ENCODE peak calls at places on chromosomes 11 and 22, in five cellular contexts. One of them, this sample, is unnamed. For H3K4me1, the result is how much of the 10 kb centered on the place peaks cover.

GRCh38 chr11:63608353-63609345 is 5.6 kb downstream of the PLAAT3 start:
- DNase-seq in breast epithelium: no peak
- DNase-seq in body of pancreas: no peak
- DNase-seq in IMR-90: peak
- DNase-seq in transverse colon: no peak
- DNase-seq in this sample: no peak

GRCh38 chr11:118095493-118095892 is 8.7 kb upstream of the SMIM35 start:
- DNase-seq in breast epithelium: no peak
- DNase-seq in body of pancreas: no peak
- DNase-seq in IMR-90: no peak
- DNase-seq in transverse colon: no peak
- DNase-seq in this sample: no peak

GRCh38 chr11:81219661-81220060 is 1514.0 kb downstream of the FAM181B start:
- DNase-seq in breast epithelium: no peak
- DNase-seq in body of pancreas: no peak
- DNase-seq in IMR-90: no peak
- DNase-seq in transverse colon: no peak
- DNase-seq in this sample: no peak

GRCh38 chr22:27372969-27373670 is 428.4 kb downstream of the MN1 start:
- DNase-seq in breast epithelium: no peak
- DNase-seq in body of pancreas: peak
- DNase-seq in IMR-90: no peak
- DNase-seq in transverse colon: peak
- DNase-seq in this sample: no peak

GRCh38 chr11:76885390-76886097 is 24.8 kb downstream of the ACER3 start:
- DNase-seq in breast epithelium: no peak
- DNase-seq in body of pancreas: no peak
- DNase-seq in IMR-90: peak
- DNase-seq in transverse colon: no peak
- DNase-seq in this sample: no peak

GRCh38 chr11:17603056-17603825 is 56.2 kb downstream of the OTOG start:
- DNase-seq in breast epithelium: no peak
- DNase-seq in body of pancreas: no peak
- DNase-seq in IMR-90: no peak
- DNase-seq in transverse colon: no peak
- DNase-seq in this sample: no peak

GRCh38 chr22:26513852-26514251 is 1.6 kb upstream of the TFIP11 start:
- DNase-seq in breast epithelium: no peak
- DNase-seq in body of pancreas: no peak
- DNase-seq in IMR-90: no peak
- DNase-seq in transverse colon: no peak
- DNase-seq in this sample: no peak

GRCh38 chr22:43228330-43228729 is 41.4 kb upstream of the TTLL12 start:
- DNase-seq in breast epithelium: no peak
- DNase-seq in body of pancreas: no peak
- DNase-seq in IMR-90: peak
- DNase-seq in transverse colon: peak
- DNase-seq in this sample: no peak

GRCh38 chr22:45787770-45788169 is 116.1 kb downstream of the ATXN10 start:
- DNase-seq in breast epithelium: no peak
- DNase-seq in body of pancreas: no peak
- DNase-seq in IMR-90: peak
- DNase-seq in transverse colon: no peak
- DNase-seq in this sample: no peak

GRCh38 chr11:76073716-76074115 is 132.6 kb downstream of the WNT11 start:
- DNase-seq in breast epithelium: no peak
- DNase-seq in body of pancreas: no peak
- DNase-seq in IMR-90: peak
- DNase-seq in transverse colon: no peak
- DNase-seq in this sample: no peak

GRCh38 chr11:1880746-1881441 is 10.8 kb downstream of the PRR33 start:
- DNase-seq in breast epithelium: no peak
- DNase-seq in body of pancreas: no peak
- DNase-seq in IMR-90: no peak
- DNase-seq in transverse colon: no peak
- DNase-seq in this sample: no peak

GRCh38 chr22:35996596-35996995 is 32.0 kb downstream of the RBFOX2 start:
- DNase-seq in breast epithelium: no peak
- DNase-seq in body of pancreas: no peak
- DNase-seq in IMR-90: no peak
- DNase-seq in transverse colon: no peak
- DNase-seq in this sample: no peak

GRCh38 chr22:27331526-27332281 is 469.9 kb downstream of the MN1 start:
- DNase-seq in breast epithelium: no peak
- DNase-seq in body of pancreas: peak
- DNase-seq in IMR-90: peak
- DNase-seq in transverse colon: peak
- DNase-seq in this sample: no peak

GRCh38 chr22:31206896-31207687 is 5.0 kb upstream of the LIMK2 start:
- DNase-seq in breast epithelium: peak
- DNase-seq in body of pancreas: no peak
- DNase-seq in IMR-90: no peak
- DNase-seq in transverse colon: peak
- DNase-seq in this sample: peak

GRCh38 chr11:119599864-119600593 is 129.0 kb downstream of the NECTIN1 start:
- DNase-seq in breast epithelium: no peak
- DNase-seq in body of pancreas: no peak
- DNase-seq in IMR-90: peak
- DNase-seq in transverse colon: no peak
- DNase-seq in this sample: no peak

GRCh38 chr22:24315367-24315781 is 44.7 kb downstream of the SPECC1L start:
- DNase-seq in breast epithelium: no peak
- DNase-seq in body of pancreas: no peak
- DNase-seq in IMR-90: peak
- DNase-seq in transverse colon: no peak
- DNase-seq in this sample: no peak

GRCh38 chr11:19122966-19123615 is 6.1 kb downstream of the ZDHHC13 start:
- DNase-seq in breast epithelium: no peak
- DNase-seq in body of pancreas: no peak
- DNase-seq in IMR-90: no peak
- DNase-seq in transverse colon: no peak
- DNase-seq in this sample: no peak

GRCh38 chr11:132866783-132867545 is 665.3 kb downstream of the OPCML start:
- DNase-seq in breast epithelium: no peak
- DNase-seq in body of pancreas: no peak
- DNase-seq in IMR-90: peak
- DNase-seq in transverse colon: no peak
- DNase-seq in this sample: no peak

GRCh38 chr11:119403021-119403420 is 20.0 kb downstream of the THY1 start:
- DNase-seq in breast epithelium: no peak
- DNase-seq in body of pancreas: no peak
- DNase-seq in IMR-90: peak
- DNase-seq in transverse colon: no peak
- DNase-seq in this sample: no peak

GRCh38 chr11:102831128-102831708 is 12.2 kb downstream of the MMP3 start:
- DNase-seq in breast epithelium: peak
- DNase-seq in body of pancreas: peak
- DNase-seq in IMR-90: peak
- DNase-seq in transverse colon: peak
- DNase-seq in this sample: peak

GRCh38 chr11:78860720-78861422 is 286.2 kb upstream of the NARS2 start:
- DNase-seq in breast epithelium: no peak
- DNase-seq in body of pancreas: no peak
- DNase-seq in IMR-90: peak
- DNase-seq in transverse colon: no peak
- DNase-seq in this sample: no peak

GRCh38 chr11:38680166-38680565 is 2082.1 kb upstream of the RAG2 start:
- DNase-seq in breast epithelium: no peak
- DNase-seq in body of pancreas: no peak
- DNase-seq in IMR-90: no peak
- DNase-seq in transverse colon: no peak
- DNase-seq in this sample: no peak

GRCh38 chr11:12537778-12538401 is 136.3 kb upstream of the TEAD1 start:
- DNase-seq in breast epithelium: no peak
- DNase-seq in body of pancreas: no peak
- DNase-seq in IMR-90: peak
- DNase-seq in transverse colon: no peak
- DNase-seq in this sample: peak

GRCh38 chr11:95897731-95898130 is 26.2 kb downstream of the MTMR2 start:
- DNase-seq in breast epithelium: no peak
- DNase-seq in body of pancreas: no peak
- DNase-seq in IMR-90: peak
- DNase-seq in transverse colon: no peak
- DNase-seq in this sample: no peak

GRCh38 chr11:65019824-65020223 is 5.9 kb downstream of the ARL2 start:
- DNase-seq in breast epithelium: no peak
- DNase-seq in body of pancreas: no peak
- DNase-seq in IMR-90: no peak
- DNase-seq in transverse colon: no peak
- DNase-seq in this sample: no peak

GRCh38 chr22:32698926-32699619 is 102.4 kb upstream of the TIMP3 start:
- DNase-seq in breast epithelium: no peak
- DNase-seq in body of pancreas: no peak
- DNase-seq in IMR-90: no peak
- DNase-seq in transverse colon: peak
- DNase-seq in this sample: no peak

GRCh38 chr22:36304429-36304828 is 51.5 kb downstream of the APOL1 start:
- DNase-seq in breast epithelium: no peak
- DNase-seq in body of pancreas: no peak
- DNase-seq in IMR-90: peak
- DNase-seq in transverse colon: no peak
- DNase-seq in this sample: no peak

GRCh38 chr11:76288166-76288978 is 82.1 kb upstream of the WNT11 start:
- DNase-seq in breast epithelium: no peak
- DNase-seq in body of pancreas: no peak
- DNase-seq in IMR-90: no peak
- DNase-seq in transverse colon: no peak
- DNase-seq in this sample: no peak

GRCh38 chr11:134047586-134047999 is 21.3 kb upstream of the JAM3 start:
- DNase-seq in breast epithelium: no peak
- DNase-seq in body of pancreas: no peak
- DNase-seq in IMR-90: peak
- DNase-seq in transverse colon: peak
- DNase-seq in this sample: peak

GRCh38 chr11:36399236-36399635 is 103.1 kb downstream of the PRR5L start:
- DNase-seq in breast epithelium: no peak
- DNase-seq in body of pancreas: no peak
- DNase-seq in IMR-90: no peak
- DNase-seq in transverse colon: no peak
- DNase-seq in this sample: no peak

GRCh38 chr11:14305649-14306048 is 53.3 kb downstream of the RRAS2 start:
- DNase-seq in breast epithelium: no peak
- DNase-seq in body of pancreas: no peak
- DNase-seq in IMR-90: no peak
- DNase-seq in transverse colon: no peak
- DNase-seq in this sample: no peak

GRCh38 chr11:49208006-49208721 is at the start of gene FOLH1:
- DNase-seq in breast epithelium: no peak
- DNase-seq in body of pancreas: peak
- DNase-seq in IMR-90: no peak
- DNase-seq in transverse colon: no peak
- DNase-seq in this sample: no peak
- TF ChIP-seq POLR2A in breast epithelium: no peak
- TF ChIP-seq POLR2A in body of pancreas: no peak
- TF ChIP-seq POLR2A in IMR-90: no peak
- TF ChIP-seq POLR2A in transverse colon: no peak
- TF ChIP-seq POLR2A in this sample: no peak

DNA sequence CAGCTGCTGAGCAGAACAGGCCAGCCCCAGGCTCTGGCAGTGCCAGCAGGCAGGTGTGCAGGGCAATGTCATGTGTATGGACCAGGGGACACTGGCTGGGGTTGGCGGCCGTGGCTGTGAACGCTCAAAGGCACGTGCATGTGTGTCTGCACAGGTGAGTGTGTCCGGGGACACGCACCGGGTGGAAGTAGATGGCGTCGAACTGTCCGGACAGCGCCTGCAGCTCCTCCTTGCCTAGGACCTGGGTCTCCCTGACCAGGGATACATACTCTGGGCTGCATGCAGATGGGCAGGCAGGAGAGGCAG is 863 bp downstream of the HDAC10 start:
- DNase-seq in breast epithelium: no peak
- DNase-seq in body of pancreas: no peak
- DNase-seq in IMR-90: no peak
- DNase-seq in transverse colon: no peak
- DNase-seq in this sample: no peak
- H3K4me1 ChIP-seq in breast epithelium: under half
- H3K4me1 ChIP-seq in body of pancreas: under half
- H3K4me1 ChIP-seq in IMR-90: under half
- H3K4me1 ChIP-seq in transverse colon: under half
- H3K4me1 ChIP-seq in this sample: under half

DNA sequence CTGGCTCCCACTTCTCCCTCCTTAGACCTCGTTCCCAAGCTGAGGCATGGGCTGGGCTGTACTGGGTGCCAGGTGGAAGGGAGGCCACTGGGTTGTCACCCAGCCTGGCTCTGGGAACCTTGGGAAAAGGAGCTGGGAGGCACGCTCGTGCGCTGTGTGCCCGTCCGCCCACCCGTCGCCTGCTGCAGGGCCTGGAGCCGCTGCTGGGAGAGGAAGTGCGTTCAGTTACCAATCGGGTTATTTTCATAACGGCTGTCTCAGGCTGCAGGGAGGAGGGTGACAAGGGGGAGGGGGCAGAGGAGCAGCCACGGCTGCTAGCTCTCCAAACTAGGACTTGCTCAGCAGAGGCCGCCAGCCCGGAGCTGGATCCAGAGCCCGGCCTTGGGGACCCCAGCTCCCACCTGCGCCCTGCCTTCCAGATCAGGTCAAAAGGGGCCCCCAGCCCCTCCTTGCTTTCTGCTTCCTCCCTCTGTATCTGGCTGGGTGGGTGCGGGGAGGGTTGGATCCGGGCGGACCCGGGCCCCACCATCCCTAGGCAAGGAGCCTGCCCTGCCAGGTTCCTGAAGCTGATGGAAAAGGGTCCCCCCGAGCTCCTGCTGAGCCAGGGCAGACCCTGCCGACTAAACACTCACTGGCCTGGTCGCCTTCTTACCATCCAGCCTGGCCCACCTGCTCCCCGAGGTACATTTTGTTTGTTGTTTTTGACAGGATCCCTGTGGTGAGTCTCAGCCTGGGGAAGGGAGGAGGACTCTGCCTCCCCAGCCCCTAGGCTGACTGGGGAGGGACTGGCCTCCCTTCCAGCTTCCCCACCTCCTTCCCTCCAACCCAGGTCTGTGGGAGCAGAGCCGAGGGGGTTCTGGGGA is 14.3 kb downstream of the DGKZ start:
- DNase-seq in breast epithelium: peak
- DNase-seq in body of pancreas: no peak
- DNase-seq in IMR-90: peak
- DNase-seq in transverse colon: peak
- DNase-seq in this sample: peak
- TF ChIP-seq POLR2A in breast epithelium: no peak
- TF ChIP-seq POLR2A in body of pancreas: peak
- TF ChIP-seq POLR2A in IMR-90: no peak
- TF ChIP-seq POLR2A in transverse colon: peak
- TF ChIP-seq POLR2A in this sample: peak

GRCh38 chr11:6653055-6653454 is 2.6 kb downstream of the DCHS1 start:
- DNase-seq in breast epithelium: no peak
- DNase-seq in body of pancreas: no peak
- DNase-seq in IMR-90: no peak
- DNase-seq in transverse colon: no peak
- DNase-seq in this sample: no peak

GRCh38 chr11:6655020-6655789 is 404 bp downstream of the DCHS1 start:
- DNase-seq in breast epithelium: no peak
- DNase-seq in body of pancreas: no peak
- DNase-seq in IMR-90: no peak
- DNase-seq in transverse colon: no peak
- DNase-seq in this sample: no peak

GRCh38 chr11:6655790-6656580 is at the start of gene DCHS1:
- DNase-seq in breast epithelium: no peak
- DNase-seq in body of pancreas: no peak
- DNase-seq in IMR-90: no peak
- DNase-seq in transverse colon: peak
- DNase-seq in this sample: no peak

GRCh38 chr11:6654281-6655019 is 1.2 kb downstream of the DCHS1 start:
- DNase-seq in breast epithelium: no peak
- DNase-seq in body of pancreas: peak
- DNase-seq in IMR-90: no peak
- DNase-seq in transverse colon: no peak
- DNase-seq in this sample: no peak

GRCh38 chr11:6653656-6654055 is 2.0 kb downstream of the DCHS1 start:
- DNase-seq in breast epithelium: no peak
- DNase-seq in body of pancreas: no peak
- DNase-seq in IMR-90: no peak
- DNase-seq in transverse colon: no peak
- DNase-seq in this sample: no peak
- H3K4me1 ChIP-seq in breast epithelium: under half
- H3K4me1 ChIP-seq in body of pancreas: under half
- H3K4me1 ChIP-seq in IMR-90: under half
- H3K4me1 ChIP-seq in transverse colon: under half
- H3K4me1 ChIP-seq in this sample: under half